ENCODE peak calls at places on chromosomes 16 and 17, in eight cellular contexts. One of them, this sample, is unnamed.

GRCh38 chr16:57906385-57907316 is 64.3 kb downstream of the CNGB1 start:
- DNase-seq in transverse colon: no peak
- DNase-seq in osteoblast: peak
- DNase-seq in coronary artery: no peak
- DNase-seq in mesothelial cell of epicardium: no peak
- DNase-seq in fibroblast of the aortic adventitia: no peak
- DNase-seq in endothelial cell: peak
- DNase-seq in Calu3: no peak
- DNase-seq in this sample: no peak

GRCh38 chr17:76224321-76224852 is 15.9 kb downstream of the RNF157 start:
- DNase-seq in endothelial cell: no peak
- DNase-seq in transverse colon: no peak
- DNase-seq in coronary artery: no peak
- DNase-seq in Calu3: no peak
- DNase-seq in osteoblast: no peak
- DNase-seq in fibroblast of the aortic adventitia: no peak
- DNase-seq in mesothelial cell of epicardium: no peak
- DNase-seq in this sample: no peak

GRCh38 chr17:57671546-57672204 is 73.4 kb downstream of the CCDC182 start:
- DNase-seq in osteoblast: peak
- DNase-seq in mesothelial cell of epicardium: no peak
- DNase-seq in fibroblast of the aortic adventitia: peak
- DNase-seq in transverse colon: peak
- DNase-seq in endothelial cell: peak
- DNase-seq in coronary artery: peak
- DNase-seq in Calu3: peak
- DNase-seq in this sample: peak

GRCh38 chr16:84603115-84603816 is 14.6 kb downstream of the COTL1 start:
- DNase-seq in endothelial cell: no peak
- DNase-seq in coronary artery: peak
- DNase-seq in Calu3: peak
- DNase-seq in fibroblast of the aortic adventitia: peak
- DNase-seq in transverse colon: peak
- DNase-seq in osteoblast: peak
- DNase-seq in mesothelial cell of epicardium: no peak
- DNase-seq in this sample: peak

GRCh38 chr16:4327782-4328579 is 12.1 kb downstream of the GLIS2 start:
- DNase-seq in Calu3: peak
- DNase-seq in coronary artery: no peak
- DNase-seq in fibroblast of the aortic adventitia: peak
- DNase-seq in mesothelial cell of epicardium: no peak
- DNase-seq in transverse colon: peak
- DNase-seq in osteoblast: peak
- DNase-seq in endothelial cell: peak
- DNase-seq in this sample: peak

GRCh38 chr17:10118788-10119130 is 79.6 kb downstream of the GAS7 start:
- DNase-seq in osteoblast: peak
- DNase-seq in transverse colon: no peak
- DNase-seq in endothelial cell: no peak
- DNase-seq in mesothelial cell of epicardium: no peak
- DNase-seq in Calu3: no peak
- DNase-seq in fibroblast of the aortic adventitia: no peak
- DNase-seq in coronary artery: no peak
- DNase-seq in this sample: no peak

GRCh38 chr16:13992976-13993375 is 73.0 kb downstream of the ERCC4 start:
- DNase-seq in mesothelial cell of epicardium: no peak
- DNase-seq in coronary artery: peak
- DNase-seq in endothelial cell: no peak
- DNase-seq in osteoblast: no peak
- DNase-seq in transverse colon: no peak
- DNase-seq in fibroblast of the aortic adventitia: no peak
- DNase-seq in Calu3: no peak
- DNase-seq in this sample: no peak

GRCh38 chr17:77501101-77501566 is 360.4 kb downstream of the SEC14L1 start:
- DNase-seq in coronary artery: peak
- DNase-seq in osteoblast: peak
- DNase-seq in Calu3: no peak
- DNase-seq in fibroblast of the aortic adventitia: peak
- DNase-seq in endothelial cell: no peak
- DNase-seq in transverse colon: peak
- DNase-seq in mesothelial cell of epicardium: no peak
- DNase-seq in this sample: no peak

GRCh38 chr17:34301986-34302385 is 16.4 kb downstream of the CCL11 start:
- DNase-seq in Calu3: no peak
- DNase-seq in coronary artery: peak
- DNase-seq in mesothelial cell of epicardium: no peak
- DNase-seq in transverse colon: no peak
- DNase-seq in endothelial cell: no peak
- DNase-seq in osteoblast: no peak
- DNase-seq in fibroblast of the aortic adventitia: peak
- DNase-seq in this sample: no peak

GRCh38 chr16:73202176-73202729 is 154.3 kb upstream of the ZFHX3 start:
- DNase-seq in osteoblast: peak
- DNase-seq in fibroblast of the aortic adventitia: peak
- DNase-seq in transverse colon: peak
- DNase-seq in mesothelial cell of epicardium: no peak
- DNase-seq in endothelial cell: no peak
- DNase-seq in Calu3: no peak
- DNase-seq in coronary artery: no peak
- DNase-seq in this sample: no peak

GRCh38 chr17:75344664-75345063 is 55.4 kb upstream of the SLC25A19 start:
- DNase-seq in coronary artery: no peak
- DNase-seq in Calu3: no peak
- DNase-seq in endothelial cell: no peak
- DNase-seq in transverse colon: no peak
- DNase-seq in fibroblast of the aortic adventitia: no peak
- DNase-seq in mesothelial cell of epicardium: no peak
- DNase-seq in osteoblast: no peak
- DNase-seq in this sample: peak

GRCh38 chr17:14052886-14053615 is 16.3 kb upstream of the COX10 start:
- DNase-seq in fibroblast of the aortic adventitia: peak
- DNase-seq in mesothelial cell of epicardium: no peak
- DNase-seq in endothelial cell: no peak
- DNase-seq in osteoblast: no peak
- DNase-seq in transverse colon: no peak
- DNase-seq in Calu3: no peak
- DNase-seq in coronary artery: no peak
- DNase-seq in this sample: no peak

GRCh38 chr16:83900611-83901010 is 1.7 kb downstream of the MLYCD start:
- DNase-seq in coronary artery: no peak
- DNase-seq in Calu3: no peak
- DNase-seq in fibroblast of the aortic adventitia: no peak
- DNase-seq in osteoblast: no peak
- DNase-seq in mesothelial cell of epicardium: no peak
- DNase-seq in transverse colon: no peak
- DNase-seq in endothelial cell: no peak
- DNase-seq in this sample: no peak

GRCh38 chr16:31253642-31254045 is 6.1 kb upstream of the ITGAM start:
- DNase-seq in fibroblast of the aortic adventitia: no peak
- DNase-seq in Calu3: no peak
- DNase-seq in mesothelial cell of epicardium: no peak
- DNase-seq in transverse colon: peak
- DNase-seq in coronary artery: no peak
- DNase-seq in endothelial cell: no peak
- DNase-seq in osteoblast: peak
- DNase-seq in this sample: peak

GRCh38 chr17:10210151-10210574 is 11.8 kb upstream of the GAS7 start:
- DNase-seq in endothelial cell: no peak
- DNase-seq in fibroblast of the aortic adventitia: peak
- DNase-seq in Calu3: no peak
- DNase-seq in mesothelial cell of epicardium: no peak
- DNase-seq in osteoblast: no peak
- DNase-seq in transverse colon: peak
- DNase-seq in coronary artery: no peak
- DNase-seq in this sample: no peak

GRCh38 chr17:41690497-41690896 is 1.8 kb downstream of the EIF1 start:
- DNase-seq in fibroblast of the aortic adventitia: no peak
- DNase-seq in endothelial cell: no peak
- DNase-seq in osteoblast: no peak
- DNase-seq in transverse colon: no peak
- DNase-seq in Calu3: no peak
- DNase-seq in mesothelial cell of epicardium: no peak
- DNase-seq in coronary artery: no peak
- DNase-seq in this sample: no peak

GRCh38 chr17:6713130-6713917 is at the start of gene SLC13A5:
- DNase-seq in transverse colon: no peak
- DNase-seq in endothelial cell: peak
- DNase-seq in mesothelial cell of epicardium: no peak
- DNase-seq in fibroblast of the aortic adventitia: peak
- DNase-seq in Calu3: peak
- DNase-seq in osteoblast: peak
- DNase-seq in coronary artery: no peak
- DNase-seq in this sample: no peak

GRCh38 chr17:33989357-33990148 is 265.5 kb upstream of the CCL2 start:
- DNase-seq in coronary artery: no peak
- DNase-seq in osteoblast: no peak
- DNase-seq in Calu3: no peak
- DNase-seq in endothelial cell: no peak
- DNase-seq in mesothelial cell of epicardium: no peak
- DNase-seq in transverse colon: peak
- DNase-seq in fibroblast of the aortic adventitia: no peak
- DNase-seq in this sample: no peak

GRCh38 chr17:50146927-50147640 is 3.4 kb downstream of the PPP1R9B start:
- DNase-seq in coronary artery: no peak
- DNase-seq in endothelial cell: no peak
- DNase-seq in osteoblast: peak
- DNase-seq in Calu3: no peak
- DNase-seq in fibroblast of the aortic adventitia: no peak
- DNase-seq in mesothelial cell of epicardium: no peak
- DNase-seq in transverse colon: no peak
- DNase-seq in this sample: no peak

GRCh38 chr17:50147841-50148225 is 2.6 kb downstream of the PPP1R9B start:
- DNase-seq in Calu3: no peak
- DNase-seq in mesothelial cell of epicardium: no peak
- DNase-seq in osteoblast: peak
- DNase-seq in fibroblast of the aortic adventitia: no peak
- DNase-seq in transverse colon: peak
- DNase-seq in coronary artery: no peak
- DNase-seq in endothelial cell: no peak
- DNase-seq in this sample: no peak

GRCh38 chr17:50144845-50145531 is 5.5 kb downstream of the PPP1R9B start:
- DNase-seq in transverse colon: no peak
- DNase-seq in osteoblast: peak
- DNase-seq in Calu3: no peak
- DNase-seq in endothelial cell: no peak
- DNase-seq in fibroblast of the aortic adventitia: no peak
- DNase-seq in mesothelial cell of epicardium: no peak
- DNase-seq in coronary artery: no peak
- DNase-seq in this sample: no peak

GRCh38 chr17:50145532-50146229 is 4.8 kb downstream of the PPP1R9B start:
- DNase-seq in mesothelial cell of epicardium: no peak
- DNase-seq in endothelial cell: no peak
- DNase-seq in osteoblast: peak
- DNase-seq in fibroblast of the aortic adventitia: no peak
- DNase-seq in coronary artery: no peak
- DNase-seq in transverse colon: no peak
- DNase-seq in Calu3: no peak
- DNase-seq in this sample: no peak

GRCh38 chr17:50146230-50146926 is 4.1 kb downstream of the PPP1R9B start:
- DNase-seq in fibroblast of the aortic adventitia: no peak
- DNase-seq in mesothelial cell of epicardium: no peak
- DNase-seq in Calu3: no peak
- DNase-seq in endothelial cell: no peak
- DNase-seq in osteoblast: peak
- DNase-seq in coronary artery: no peak
- DNase-seq in transverse colon: no peak
- DNase-seq in this sample: no peak
- TF ChIP-seq CTCF in fibroblast of the aortic adventitia: no peak
- TF ChIP-seq CTCF in mesothelial cell of epicardium: no peak
- TF ChIP-seq CTCF in Calu3: no peak
- TF ChIP-seq CTCF in endothelial cell: no peak
- TF ChIP-seq CTCF in osteoblast: peak
- TF ChIP-seq CTCF in coronary artery: no peak
- TF ChIP-seq CTCF in transverse colon: no peak
- TF ChIP-seq CTCF in this sample: peak

DNA sequence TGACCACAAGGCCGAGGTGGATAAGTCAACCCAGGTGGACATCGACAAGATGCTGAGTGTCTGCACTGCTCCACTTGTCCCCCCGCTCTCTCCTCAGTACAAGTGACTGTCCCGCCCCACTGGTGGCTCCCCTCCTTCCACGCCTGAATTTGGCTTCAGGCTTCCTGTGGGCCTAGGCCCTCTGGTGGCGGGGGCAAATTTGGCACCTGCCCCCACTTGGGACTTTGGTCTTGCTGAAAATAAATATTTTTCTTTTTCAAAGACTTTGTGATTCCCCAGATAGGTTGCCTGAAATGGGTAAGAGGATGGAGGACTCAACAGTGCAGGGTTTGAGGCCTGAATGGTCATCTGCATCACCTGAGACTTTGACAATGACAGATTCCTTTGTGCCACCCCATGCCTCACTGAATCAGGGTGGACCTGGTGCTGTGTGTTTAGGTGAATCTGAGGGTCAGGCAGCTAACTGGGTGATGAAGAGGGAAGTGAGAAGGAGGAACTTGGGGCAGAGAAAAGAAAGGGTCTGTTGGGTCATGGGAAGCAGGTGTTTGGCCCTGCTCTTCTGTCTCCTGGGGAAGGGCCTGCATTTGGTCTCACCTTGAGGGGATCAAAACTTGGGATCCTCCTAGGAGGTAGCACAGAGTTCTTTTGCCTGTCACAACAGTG is 2.0 kb downstream of the C16orf86 start:
- DNase-seq in endothelial cell: no peak
- DNase-seq in osteoblast: peak
- DNase-seq in transverse colon: no peak
- DNase-seq in Calu3: no peak
- DNase-seq in fibroblast of the aortic adventitia: no peak
- DNase-seq in mesothelial cell of epicardium: no peak
- DNase-seq in coronary artery: no peak
- DNase-seq in this sample: no peak
- TF ChIP-seq CTCF in endothelial cell: peak
- TF ChIP-seq CTCF in osteoblast: no peak
- TF ChIP-seq CTCF in transverse colon: no peak
- TF ChIP-seq CTCF in Calu3: peak
- TF ChIP-seq CTCF in fibroblast of the aortic adventitia: no peak
- TF ChIP-seq CTCF in mesothelial cell of epicardium: peak
- TF ChIP-seq CTCF in coronary artery: no peak
- TF ChIP-seq CTCF in this sample: peak

GRCh38 chr16:10122546-10122945 is 59.7 kb downstream of the GRIN2A start:
- DNase-seq in coronary artery: no peak
- DNase-seq in mesothelial cell of epicardium: no peak
- DNase-seq in fibroblast of the aortic adventitia: no peak
- DNase-seq in transverse colon: no peak
- DNase-seq in endothelial cell: peak
- DNase-seq in osteoblast: no peak
- DNase-seq in Calu3: peak
- DNase-seq in this sample: no peak
- TF ChIP-seq CTCF in coronary artery: no peak
- TF ChIP-seq CTCF in mesothelial cell of epicardium: peak
- TF ChIP-seq CTCF in fibroblast of the aortic adventitia: peak
- TF ChIP-seq CTCF in transverse colon: no peak
- TF ChIP-seq CTCF in endothelial cell: peak
- TF ChIP-seq CTCF in osteoblast: peak
- TF ChIP-seq CTCF in Calu3: peak
- TF ChIP-seq CTCF in this sample: no peak

DNA sequence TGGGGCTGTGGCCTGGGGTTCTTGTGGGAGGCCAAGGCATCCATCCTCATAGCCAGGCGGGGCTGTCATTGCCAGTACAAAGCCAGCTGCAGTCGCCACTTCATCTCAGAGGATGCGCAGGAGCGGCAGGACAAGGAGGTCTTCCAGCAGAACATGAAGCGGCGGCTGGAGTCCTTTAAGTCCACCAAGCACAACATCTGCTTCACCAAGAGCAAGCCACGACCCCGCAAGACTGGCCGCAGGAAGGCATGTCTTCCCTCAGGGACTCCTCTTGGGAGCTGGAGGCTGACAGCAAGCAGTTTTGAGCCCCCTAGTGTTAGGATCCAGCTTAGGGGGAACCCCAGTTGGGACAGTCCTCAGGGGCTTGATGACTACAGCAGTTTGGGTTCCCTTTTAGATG is 15.1 kb upstream of the PLEKHG4 start:
- DNase-seq in osteoblast: peak
- DNase-seq in Calu3: no peak
- DNase-seq in mesothelial cell of epicardium: no peak
- DNase-seq in transverse colon: no peak
- DNase-seq in fibroblast of the aortic adventitia: no peak
- DNase-seq in endothelial cell: no peak
- DNase-seq in coronary artery: no peak
- DNase-seq in this sample: no peak
- TF ChIP-seq CTCF in osteoblast: peak
- TF ChIP-seq CTCF in Calu3: no peak
- TF ChIP-seq CTCF in mesothelial cell of epicardium: no peak
- TF ChIP-seq CTCF in transverse colon: no peak
- TF ChIP-seq CTCF in fibroblast of the aortic adventitia: no peak
- TF ChIP-seq CTCF in endothelial cell: no peak
- TF ChIP-seq CTCF in coronary artery: no peak
- TF ChIP-seq CTCF in this sample: no peak